ENCODE peak calls at places on chromosome 1, in ten cellular contexts. W is cardiac muscle cell; U is CD8-positive, alpha-beta T cell; H is fibroblast of lung; N is heart left ventricle; V is breast epithelium; E is endothelial cell of umbilical vein; D is GM23338; Q is lower lobe of right lung; O is psoas muscle. G is an unnamed sample. For H3K27me3, the result is how much of the 10 kb centered on the place peaks cover.

GRCh38 chr1:74375376-74375775 is 137.0 kb downstream of the LRRC53 start:
- DNase-seq in O (no peak), D (no peak), E (no peak), Q (no peak), W (no peak), V (no peak), N (no peak), H (peak), U (no peak), G (no peak)

GRCh38 chr1:202628646-202629215 is 81.5 kb downstream of the SYT2 start:
- DNase-seq in H (no peak), W (no peak), O (peak), E (no peak), Q (no peak), V (no peak), D (no peak), U (no peak), N (no peak), G (no peak)

GRCh38 chr1:234246638-234247116 is 126.6 kb upstream of the COA6 start:
- DNase-seq in Q (no peak), W (no peak), H (no peak), V (no peak), D (no peak), U (no peak), N (no peak), O (no peak), E (no peak), G (no peak)

GRCh38 chr1:167439301-167439988 is 78.9 kb downstream of the CD247 start:
- DNase-seq in D (peak), O (peak), Q (no peak), V (no peak), E (peak), U (no peak), H (peak), N (no peak), W (peak), G (peak)

GRCh38 chr1:63892632-63893395 is 119.0 kb downstream of the ROR1 start:
- DNase-seq in N (no peak), H (peak), O (peak), U (peak), E (no peak), V (no peak), Q (no peak), D (no peak), W (no peak), G (peak)

GRCh38 chr1:248837045-248837793 is 805 bp upstream of the ZNF672 start:
- DNase-seq in U (no peak), H (no peak), V (no peak), E (no peak), Q (no peak), W (no peak), D (no peak), O (peak), N (no peak), G (peak)

GRCh38 chr1:201516511-201517127 is 9.7 kb upstream of the CSRP1 start:
- DNase-seq in D (no peak), V (no peak), N (no peak), Q (no peak), O (no peak), H (no peak), W (no peak), U (no peak), E (no peak), G (no peak)

GRCh38 chr1:167618789-167619188 is 11.2 kb upstream of the RCSD1 start:
- DNase-seq in W (no peak), U (no peak), H (no peak), N (no peak), Q (no peak), E (no peak), V (no peak), O (no peak), D (no peak), G (no peak)

GRCh38 chr1:44250113-44250781 is 37.0 kb downstream of the DMAP1 start:
- DNase-seq in E (no peak), O (no peak), U (no peak), W (peak), Q (no peak), D (no peak), N (peak), V (no peak), H (no peak), G (peak)

GRCh38 chr1:183185941-183186490 is at the start of gene LAMC2:
- DNase-seq in H (peak), W (peak), N (no peak), U (no peak), D (peak), V (peak), Q (peak), E (peak), O (no peak), G (no peak)

GRCh38 chr1:15941044-15941840 is 34.7 kb downstream of the ZBTB17 start:
- DNase-seq in D (no peak), E (no peak), V (no peak), H (no peak), O (no peak), U (no peak), Q (no peak), N (no peak), W (no peak), G (no peak)

GRCh38 chr1:247857069-247857985 is at the start of gene TRIM58:
- DNase-seq in V (no peak), Q (peak), N (no peak), U (no peak), D (peak), O (no peak), E (no peak), H (peak), W (peak), G (peak)

GRCh38 chr1:169844941-169845608 is 48.6 kb downstream of the SCYL3 start:
- DNase-seq in V (no peak), D (no peak), Q (no peak), E (no peak), U (no peak), W (no peak), O (no peak), H (peak), N (no peak), G (no peak)

GRCh38 chr1:195971589-195971988 is 636.7 kb downstream of the KCNT2 start:
- DNase-seq in E (no peak), H (no peak), W (no peak), N (no peak), V (no peak), O (no peak), Q (no peak), D (no peak), U (no peak), G (no peak)

GRCh38 chr1:19831441-19831840 is 16.4 kb upstream of the RNF186 start:
- DNase-seq in D (no peak), N (no peak), H (no peak), V (no peak), W (no peak), O (no peak), U (no peak), E (no peak), Q (no peak), G (no peak)

GRCh38 chr1:174912243-174912642 is 87.5 kb upstream of the CACYBP start:
- DNase-seq in D (no peak), E (peak), U (no peak), W (no peak), V (no peak), Q (no peak), H (no peak), O (no peak), N (no peak), G (no peak)

DNA sequence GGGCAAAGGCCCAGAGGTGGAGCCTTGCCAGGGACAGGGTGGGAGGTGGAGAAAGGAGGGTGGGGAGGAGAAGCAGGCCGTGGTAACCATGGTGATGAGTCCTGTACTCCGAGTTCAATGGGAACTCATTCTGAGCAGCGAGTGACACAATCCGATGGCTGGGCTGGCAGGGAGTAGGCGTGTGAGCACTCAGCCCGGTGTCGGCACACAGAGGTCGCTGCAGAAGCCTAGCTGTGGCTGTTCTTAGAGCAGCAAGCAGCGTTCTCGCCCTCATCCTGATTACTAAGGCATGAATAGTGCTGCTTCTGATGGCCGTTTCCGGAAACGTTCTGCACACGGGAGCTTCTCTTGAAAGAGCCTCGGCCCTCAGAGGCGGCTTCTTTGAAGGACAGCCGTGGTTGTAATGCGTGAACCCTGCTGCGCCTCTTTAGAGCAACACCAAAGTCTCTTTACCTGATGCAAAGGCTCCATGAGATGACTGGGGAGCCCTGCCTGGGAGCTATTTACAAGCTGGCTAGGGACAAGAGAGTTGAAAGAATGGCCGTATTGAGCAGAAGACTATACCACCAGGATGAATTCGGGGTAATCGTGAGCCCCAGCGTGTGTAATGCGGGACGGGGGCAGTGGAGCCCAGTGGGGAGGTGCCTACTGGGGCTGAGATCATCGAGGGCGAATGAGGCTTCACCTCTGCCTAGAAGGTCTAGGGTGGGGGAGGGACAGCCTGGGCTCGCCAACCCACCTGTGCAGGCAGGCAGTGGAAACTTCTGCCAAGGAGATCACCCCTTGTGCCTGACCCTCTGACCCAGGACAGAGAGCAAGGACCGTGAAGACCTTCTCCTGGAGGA is 72.8 kb upstream of the PAX7 start:
- DNase-seq in H (no peak), Q (peak), N (no peak), O (no peak), U (no peak), V (no peak), E (no peak), D (peak), W (peak), G (no peak)
- H3K27me3 ChIP-seq in H (under half), Q (half or more), N (under half), O (under half), U (under half), V (half or more), E (under half), D (under half), W (under half), G (under half)

GRCh38 chr1:230556453-230556852 is 85.8 kb upstream of the COG2 start:
- DNase-seq in U (no peak), O (no peak), E (no peak), N (no peak), D (no peak), H (no peak), V (no peak), Q (no peak), W (no peak), G (no peak)

GRCh38 chr1:230550428-230550827 is 91.9 kb upstream of the COG2 start:
- DNase-seq in D (no peak), U (no peak), E (no peak), O (no peak), N (no peak), W (no peak), V (no peak), H (peak), Q (no peak), G (no peak)

GRCh38 chr1:230548997-230549396 is 93.3 kb upstream of the COG2 start:
- DNase-seq in W (no peak), O (no peak), Q (no peak), V (no peak), U (no peak), N (no peak), E (no peak), D (no peak), H (no peak), G (no peak)

GRCh38 chr1:230555826-230556225 is 86.5 kb upstream of the COG2 start:
- DNase-seq in E (no peak), H (no peak), O (no peak), D (no peak), U (no peak), Q (no peak), V (no peak), W (no peak), N (no peak), G (no peak)

DNA sequence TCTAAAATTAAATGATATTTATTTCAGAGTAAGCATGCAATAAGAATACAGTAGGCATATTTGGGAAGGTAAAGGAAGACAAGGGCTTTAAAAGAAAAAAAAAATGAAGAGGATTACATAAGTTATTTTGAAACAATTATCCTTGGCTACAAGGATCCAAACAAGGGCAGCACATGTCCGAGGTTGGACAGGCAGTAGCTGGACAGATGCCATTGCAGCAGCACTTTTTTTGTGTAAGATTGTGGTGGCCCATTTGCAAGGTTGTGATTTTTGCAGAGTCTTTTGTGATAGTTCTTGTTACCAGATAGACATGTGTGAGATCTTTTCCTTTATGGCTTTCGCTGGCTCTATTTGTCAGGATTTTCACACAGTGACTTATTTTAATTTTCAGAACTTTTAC is 89.4 kb upstream of the COG2 start:
- DNase-seq in Q (no peak), H (no peak), U (no peak), W (no peak), O (no peak), N (no peak), E (no peak), V (no peak), D (no peak), G (no peak)
- TF ChIP-seq CTCF in Q (no peak), H (no peak), U (no peak), W (no peak), O (no peak), N (no peak), E (no peak), V (no peak), D (no peak), G (no peak)

DNA sequence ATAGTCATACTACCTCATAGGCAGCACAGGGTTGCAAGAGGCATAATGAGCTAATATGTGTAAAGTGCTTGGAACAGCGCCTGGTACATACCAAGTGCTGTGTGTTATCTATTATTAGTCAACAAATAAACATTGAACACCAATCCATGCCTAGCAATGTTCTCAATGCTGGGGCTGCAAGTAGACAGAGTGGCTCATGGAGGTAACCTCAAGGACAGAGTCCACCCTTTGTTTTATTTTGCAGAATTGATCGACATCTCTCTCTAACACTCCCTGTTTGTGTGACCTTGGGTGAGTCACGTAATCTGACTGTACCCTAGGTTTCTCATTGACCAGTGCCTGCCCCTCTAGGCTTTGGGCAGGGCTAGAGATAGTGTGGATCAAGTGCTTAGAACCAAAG is 164.0 kb upstream of the KLHDC7A start:
- DNase-seq in W (no peak), U (no peak), H (no peak), V (no peak), Q (no peak), E (no peak), O (no peak), D (no peak), N (no peak), G (no peak)
- H3K27ac ChIP-seq in W (no peak), U (no peak), H (no peak), V (no peak), Q (no peak), E (no peak), O (no peak), D (no peak), N (no peak), G (no peak)

DNA sequence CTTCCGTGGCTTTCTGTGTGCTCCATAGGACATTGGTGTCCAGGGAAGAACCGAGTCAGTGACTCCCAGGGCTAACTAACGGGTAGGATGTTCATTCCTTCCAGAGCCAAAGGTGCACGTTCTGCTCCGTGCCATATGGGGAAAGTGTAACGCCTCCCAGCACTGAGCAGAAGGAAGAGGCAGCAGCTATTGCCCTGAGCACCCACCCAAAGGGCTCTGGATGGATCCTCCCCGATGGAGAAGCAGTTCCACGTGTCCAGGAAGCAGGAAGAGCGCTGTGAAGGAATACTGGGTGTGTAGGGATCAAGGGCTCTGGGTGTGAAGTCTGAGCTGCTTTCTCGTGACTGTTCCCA is 3.8 kb upstream of the GABRD start:
- DNase-seq in D (no peak), Q (no peak), W (no peak), H (no peak), U (no peak), E (no peak), N (no peak), V (no peak), O (no peak), G (no peak)
- H3K27me3 ChIP-seq in D (under half), Q (under half), W (half or more), H (under half), U (under half), E (under half), N (under half), V (under half), O (under half), G (under half)

GRCh38 chr1:32893198-32894018 is 7.1 kb downstream of the HPCA start:
- DNase-seq in H (peak), O (peak), N (peak), W (no peak), E (no peak), U (no peak), V (no peak), Q (no peak), D (peak), G (peak)
- TF ChIP-seq CTCF in H (no peak), O (no peak), N (peak), W (peak), E (no peak), U (no peak), V (no peak), Q (peak), D (peak), G (no peak)

GRCh38 chr1:179714159-179714558 is 28.9 kb upstream of the FAM163A start:
- DNase-seq in U (no peak), D (no peak), W (no peak), H (no peak), O (no peak), Q (no peak), E (no peak), V (no peak), N (no peak), G (no peak)
- H3K27ac ChIP-seq in U (no peak), D (no peak), W (no peak), H (no peak), O (no peak), Q (no peak), E (no peak), V (no peak), N (no peak), G (no peak)

G was measured in WERI-Rb-1.